ENCODE peak calls at places on chromosomes 2 and 18, in seven cellular contexts. Y, Z, B, Q, H, F and S are unnamed samples.

GRCh38 chr2:71945133-71945959 is 202.3 kb downstream of the CYP26B1 start:
- DNase-seq in H (no peak), F (no peak), Y (no peak), Z (no peak), B (no peak), Q (peak), S (no peak)

GRCh38 chr2:168698959-168699358 is 103.5 kb upstream of the NOSTRIN start:
- DNase-seq in Q (no peak), B (no peak), Z (no peak), H (no peak), F (no peak), Y (no peak), S (no peak)

GRCh38 chr2:241052677-241053360 is 49.3 kb downstream of the MTERF4 start:
- DNase-seq in Y (no peak), Q (peak), H (no peak), F (no peak), Z (no peak), B (no peak), S (no peak)

GRCh38 chr2:65664931-65665330 is 232.5 kb upstream of the SPRED2 start:
- DNase-seq in Z (no peak), Y (no peak), B (no peak), H (no peak), F (no peak), Q (no peak), S (no peak)

GRCh38 chr2:11129598-11130449 is 25.4 kb upstream of the SLC66A3 start:
- DNase-seq in B (peak), Z (no peak), F (peak), H (peak), Y (peak), Q (peak), S (peak)

GRCh38 chr2:101900375-101900774 is 91.4 kb upstream of the IL1R2 start:
- DNase-seq in F (no peak), Z (no peak), Q (no peak), Y (no peak), B (no peak), H (peak), S (no peak)

GRCh38 chr2:168976034-168976654 is 55.0 kb downstream of the ABCB11 start:
- DNase-seq in B (no peak), H (peak), F (no peak), Q (no peak), Y (peak), Z (no peak), S (no peak)

GRCh38 chr18:58965291-58965929 is 100.7 kb downstream of the ZNF532 start:
- DNase-seq in H (no peak), F (no peak), Q (no peak), B (no peak), Z (no peak), Y (no peak), S (no peak)

GRCh38 chr2:48589170-48589767 is 28.4 kb upstream of the GTF2A1L start:
- DNase-seq in B (peak), F (no peak), H (peak), Z (peak), Q (no peak), Y (peak), S (no peak)

GRCh38 chr2:72150961-72151356 is 3.3 kb upstream of the CYP26B1 start:
- DNase-seq in Y (no peak), B (no peak), F (no peak), Q (no peak), H (no peak), Z (no peak), S (no peak)

GRCh38 chr2:126990200-126990599 is 91.5 kb downstream of the TEX51 start:
- DNase-seq in Y (no peak), H (no peak), Q (no peak), Z (no peak), B (peak), F (no peak), S (no peak)

GRCh38 chr2:215748446-215748845 is 264.9 kb downstream of the MREG start:
- DNase-seq in Z (peak), F (no peak), Q (no peak), B (peak), H (peak), Y (no peak), S (no peak)

GRCh38 chr2:119541476-119541875 is 2.8 kb upstream of the CFAP221 start:
- DNase-seq in Q (no peak), B (no peak), F (no peak), H (peak), Y (peak), Z (no peak), S (no peak)

GRCh38 chr2:134900151-134900550 is 18.5 kb upstream of the CCNT2 start:
- DNase-seq in F (no peak), Y (no peak), Q (no peak), H (no peak), Z (peak), B (no peak), S (no peak)

DNA sequence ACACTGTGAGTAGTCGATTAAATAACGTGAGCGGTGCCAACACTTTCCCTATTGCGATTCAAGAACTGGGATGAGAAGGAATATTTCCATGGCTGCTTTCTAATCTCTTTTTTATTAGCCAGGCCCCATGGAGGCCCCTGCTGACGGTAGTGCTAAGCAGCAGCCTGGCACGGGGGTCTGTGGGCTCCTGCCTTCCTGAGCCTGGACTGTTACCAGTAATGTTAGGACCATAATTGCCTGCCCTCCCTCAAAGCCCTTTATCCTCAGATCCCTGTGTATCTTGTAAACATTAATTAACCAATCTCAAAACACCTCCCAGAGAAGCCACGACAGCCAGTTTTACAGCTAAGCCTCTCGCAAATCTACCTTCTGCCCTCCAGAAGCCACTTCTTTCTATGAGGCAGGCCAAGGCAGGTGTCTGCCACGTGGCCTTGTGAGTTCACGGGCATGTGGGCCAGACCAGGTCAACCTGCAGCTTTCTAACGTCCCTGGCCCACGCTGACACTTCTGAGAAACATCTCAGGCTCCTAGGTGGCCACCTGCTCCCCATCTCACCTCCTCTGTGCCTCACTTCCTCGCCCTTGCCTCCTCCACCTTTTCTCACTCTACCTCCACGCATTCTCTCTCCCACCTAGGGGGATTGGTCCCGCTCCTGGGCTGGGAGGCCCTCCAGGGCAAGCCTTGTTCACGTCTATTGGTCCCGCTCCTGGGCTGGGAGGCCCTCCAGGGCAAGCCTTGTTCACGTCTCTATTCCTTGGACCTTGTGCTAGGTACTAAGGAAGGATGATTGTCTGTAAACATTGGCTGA is 64.4 kb downstream of the EDAR start:
- DNase-seq in F (no peak), H (no peak), Q (no peak), Y (no peak), Z (no peak), B (no peak), S (no peak)
- H3K18ac ChIP-seq in F (no peak), H (no peak), Q (no peak), Y (no peak), Z (no peak), B (no peak), S (no peak)

GRCh38 chr2:100640329-100641114 is 77.7 kb downstream of the PDCL3 start:
- DNase-seq in B (no peak), Q (no peak), Z (no peak), H (no peak), F (no peak), Y (no peak), S (no peak)
- H2BK120ac ChIP-seq in B (no peak), Q (no peak), Z (no peak), H (no peak), F (no peak), Y (no peak), S (no peak)

GRCh38 chr18:25825066-25825465 is 265.3 kb downstream of the SS18 start:
- DNase-seq in Q (no peak), B (peak), F (no peak), Y (no peak), H (no peak), Z (no peak), S (no peak)
- H3K18ac ChIP-seq in Q (no peak), B (peak), F (no peak), Y (no peak), H (peak), Z (no peak), S (no peak)

DNA sequence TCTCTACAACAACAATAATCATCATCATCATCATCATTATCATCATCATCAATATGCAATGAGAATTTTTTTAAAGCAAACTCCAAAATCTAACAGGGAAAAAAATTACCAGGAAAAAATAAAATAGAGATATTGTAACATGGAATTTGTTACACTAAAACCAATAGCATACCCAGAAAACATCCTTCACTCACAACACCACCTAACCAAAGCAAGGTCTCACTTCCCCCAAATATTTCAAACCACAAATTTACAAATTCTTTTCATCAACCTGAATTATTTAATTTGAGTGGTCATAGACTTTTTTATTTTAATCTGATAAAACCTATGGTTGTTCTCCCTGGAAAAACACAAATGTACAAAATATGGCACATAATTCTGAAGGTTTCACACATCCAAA is 11.2 kb downstream of the ITSN2 start:
- DNase-seq in F (no peak), Y (no peak), Z (no peak), Q (no peak), H (no peak), B (no peak), S (no peak)
- H2BK120ac ChIP-seq in F (no peak), Y (no peak), Z (no peak), Q (no peak), H (no peak), B (no peak), S (no peak)

GRCh38 chr2:121417826-121418225 is 112.9 kb upstream of the RNU4ATAC start:
- DNase-seq in Y (no peak), Z (no peak), F (no peak), B (no peak), Q (no peak), H (no peak), S (no peak)
- H3K18ac ChIP-seq in Y (no peak), Z (no peak), F (no peak), B (no peak), Q (no peak), H (no peak), S (no peak)